ENCODE peak calls at places on chromosomes 6 and 20, in eight cellular contexts. M is heart left ventricle, G is Panc1, H is aorta, N is GM12878, O is IMR-90, V is cardiac muscle cell, T is GM23338. Z is an unnamed sample.

GRCh38 chr6:63634630-63635029 is 972 bp upstream of the PHF3 start:
- DNase-seq in M (no peak), G (no peak), H (no peak), N (no peak), O (no peak), V (no peak), T (peak; percentile 38), Z (no peak)

GRCh38 chr6:160004419-160005160 is 35.7 kb downstream of the IGF2R start:
- DNase-seq in M (no peak), G (no peak), H (no peak), N (no peak), O (no peak), V (no peak), T (no peak), Z (no peak)

GRCh38 chr20:34220581-34220980 is 20.6 kb upstream of the ASIP start:
- DNase-seq in M (no peak), G (no peak), H (no peak), N (no peak), O (peak; percentile 28), V (peak; percentile 55), T (no peak), Z (no peak)

GRCh38 chr6:117513174-117513573 is 30.7 kb downstream of the DCBLD1 start:
- DNase-seq in M (no peak), G (no peak), H (no peak), N (no peak), O (no peak), V (peak; percentile 42), T (peak; percentile 17), Z (no peak)

GRCh38 chr6:168193816-168194701 is 115.0 kb upstream of the FRMD1 start:
- DNase-seq in M (no peak), G (no peak), H (peak; percentile 30), N (no peak), O (no peak), V (peak; percentile 41), T (peak; percentile 52), Z (no peak)

GRCh38 chr6:11854418-11855165 is 76.0 kb upstream of the ADTRP start:
- DNase-seq in M (no peak), G (no peak), H (no peak), N (no peak), O (peak; percentile 89), V (peak; percentile 55), T (no peak), Z (no peak)

GRCh38 chr6:141986457-141986856 is 146.3 kb upstream of the GJE1 start:
- DNase-seq in M (no peak), G (no peak), H (no peak), N (no peak), O (no peak), V (no peak), T (peak; percentile 70), Z (no peak)

GRCh38 chr6:144469144-144469575 is 184.0 kb downstream of the UTRN start:
- DNase-seq in M (no peak), G (no peak), H (no peak), N (peak; percentile 15), O (no peak), V (no peak), T (no peak), Z (no peak)

GRCh38 chr6:143964667-143965066 is 43.4 kb downstream of the PLAGL1 start:
- DNase-seq in M (no peak), G (no peak), H (no peak), N (no peak), O (peak; percentile 8), V (peak; percentile 50), T (peak; percentile 75), Z (no peak)

DNA sequence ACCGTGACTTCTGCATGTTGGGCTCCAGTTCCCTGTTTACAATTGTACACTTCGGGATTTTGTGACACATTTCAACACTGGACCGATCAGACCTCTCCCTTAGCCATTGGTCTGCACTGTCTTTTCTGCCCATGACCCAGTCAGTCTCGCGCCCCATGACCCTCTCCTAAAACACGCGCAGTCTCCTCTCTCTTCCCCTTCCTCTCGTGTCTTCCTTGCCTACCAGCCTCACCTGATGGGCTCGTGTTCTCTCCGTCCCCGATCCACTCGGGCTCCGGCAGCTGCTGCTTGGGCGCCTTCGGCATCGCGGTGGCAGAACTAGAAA is 520 bp upstream of the ABCF1 start:
- DNase-seq in M (no peak), G (no peak), H (no peak), N (no peak), O (no peak), V (no peak), T (no peak), Z (peak; percentile 56)
- H3K27ac ChIP-seq in M (peak overlapping the region; percentile 96), G (peak overlapping the region; percentile 83), H (no peak overlapping the region), N (peak overlapping the region; percentile 94), O (peak overlapping the region; percentile 32), V (peak overlapping the region; percentile 46), T (no peak overlapping the region), Z (peak overlapping the region; percentile 83)

GRCh38 chr6:56520218-56520617 is 122.5 kb downstream of the DST start:
- DNase-seq in M (no peak), G (no peak), H (no peak), N (no peak), O (no peak), V (no peak), T (no peak), Z (no peak)

GRCh38 chr6:56524891-56525703 is 117.6 kb downstream of the DST start:
- DNase-seq in M (no peak), G (peak; percentile 84), H (no peak), N (no peak), O (peak; percentile 96), V (peak; percentile 65), T (no peak), Z (no peak)

GRCh38 chr6:56521454-56521853 is 121.2 kb downstream of the DST start:
- DNase-seq in M (no peak), G (no peak), H (no peak), N (no peak), O (peak; percentile 73), V (no peak), T (no peak), Z (no peak)

GRCh38 chr6:56521988-56522387 is 120.7 kb downstream of the DST start:
- DNase-seq in M (no peak), G (no peak), H (no peak), N (no peak), O (peak; percentile 39), V (no peak), T (peak; percentile 24), Z (no peak)

DNA sequence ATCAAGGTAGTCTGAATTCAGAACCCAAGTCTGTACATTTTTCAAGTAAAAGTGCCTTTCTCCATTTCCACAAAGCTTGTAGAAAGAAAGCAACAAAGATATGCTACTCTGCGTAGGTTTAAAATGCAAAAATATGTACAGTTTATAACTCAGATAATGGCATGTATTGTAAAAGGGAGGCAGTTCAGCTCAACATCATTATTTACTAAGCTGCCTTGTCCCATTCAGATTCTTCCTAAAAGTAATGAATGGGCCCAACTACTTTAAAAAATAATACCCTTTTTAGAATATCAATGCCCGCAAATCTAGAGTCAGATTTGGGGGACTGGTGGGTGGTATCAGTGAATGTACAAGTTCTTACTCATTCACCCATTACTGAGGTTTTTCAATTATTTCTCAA is 119.8 kb downstream of the DST start:
- DNase-seq in M (no peak), G (no peak), H (no peak), N (no peak), O (no peak), V (no peak), T (no peak), Z (no peak)
- H3K27ac ChIP-seq in M (no peak overlapping the region), G (no peak overlapping the region), H (no peak overlapping the region), N (no peak overlapping the region), O (no peak overlapping the region), V (no peak overlapping the region), T (peak overlapping the region; percentile 78), Z (no peak overlapping the region)

GRCh38 chr6:45514454-45514853 is 136.7 kb upstream of the SUPT3H start:
- DNase-seq in M (no peak), G (no peak), H (no peak), N (no peak), O (peak; percentile 25), V (no peak), T (no peak), Z (no peak)
- H3K27ac ChIP-seq in M (no peak overlapping the region), G (no peak overlapping the region), H (no peak overlapping the region), N (no peak overlapping the region), O (no peak overlapping the region), V (no peak overlapping the region), T (no peak overlapping the region), Z (no peak overlapping the region)

DNA sequence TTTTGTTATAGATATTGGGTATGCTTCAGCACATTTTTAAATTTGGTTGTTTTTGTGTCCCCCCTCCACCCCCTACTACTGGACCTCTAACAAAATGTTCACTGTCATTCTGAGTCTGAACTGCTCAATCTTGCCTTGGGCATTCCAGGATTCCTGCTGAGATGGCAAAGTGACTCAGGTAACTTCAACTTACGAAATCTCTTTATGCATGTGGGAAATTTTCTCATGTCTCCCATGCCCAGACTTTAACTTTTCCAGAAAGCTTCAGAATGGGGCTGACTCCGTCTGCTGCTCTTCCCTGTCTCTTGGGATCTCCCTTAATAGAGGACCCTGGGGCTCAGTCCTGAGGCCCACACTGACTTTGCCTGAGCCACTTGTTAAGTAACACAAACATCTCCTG is 14.0 kb downstream of the CYP39A1 start:
- DNase-seq in M (no peak), G (no peak), H (no peak), N (no peak), O (no peak), V (no peak), T (no peak), Z (no peak)
- H3K27ac ChIP-seq in M (no peak overlapping the region), G (no peak overlapping the region), H (no peak overlapping the region), N (no peak overlapping the region), O (no peak overlapping the region), V (no peak overlapping the region), T (no peak overlapping the region), Z (no peak overlapping the region)

GRCh38 chr6:150470131-150470530 is 101.3 kb downstream of the IYD start:
- DNase-seq in M (no peak), G (no peak), H (no peak), N (no peak), O (no peak), V (no peak), T (no peak), Z (no peak)
- H3K27ac ChIP-seq in M (no peak overlapping the region), G (no peak overlapping the region), H (no peak overlapping the region), N (no peak overlapping the region), O (no peak overlapping the region), V (no peak overlapping the region), T (no peak overlapping the region), Z (no peak overlapping the region)

GRCh38 chr20:45361794-45362193 is 1.2 kb upstream of the SYS1 start:
- DNase-seq in M (no peak), G (no peak), H (no peak), N (no peak), O (no peak), V (no peak), T (no peak), Z (peak; percentile 22)
- H3K27ac ChIP-seq in M (no peak overlapping the region), G (peak overlapping the region; percentile 93), H (no peak overlapping the region), N (no peak overlapping the region), O (no peak overlapping the region), V (no peak overlapping the region), T (no peak overlapping the region), Z (peak overlapping the region; percentile 99)

GRCh38 chr20:62716198-62716940 is 7.7 kb downstream of the NTSR1 start:
- DNase-seq in M (no peak), G (no peak), H (no peak), N (no peak), O (peak; percentile 32), V (no peak), T (no peak), Z (peak; percentile 33)
- H3K27ac ChIP-seq in M (no peak overlapping the region), G (peak overlapping the region; percentile 86), H (no peak overlapping the region), N (no peak overlapping the region), O (no peak overlapping the region), V (no peak overlapping the region), T (no peak overlapping the region), Z (no peak overlapping the region)

GRCh38 chr6:15249371-15250019 is 3.6 kb downstream of the JARID2 start:
- DNase-seq in M (no peak), G (no peak), H (no peak), N (no peak), O (no peak), V (no peak), T (no peak), Z (no peak)
- H3K27ac ChIP-seq in M (peak overlapping the region; percentile 90), G (peak overlapping the region; percentile 59), H (peak overlapping the region; percentile 83), N (peak overlapping the region; percentile 92), O (peak overlapping the region; percentile 83), V (peak overlapping the region; percentile 78), T (peak overlapping the region; percentile 1), Z (peak overlapping the region; percentile 91)

Z was measured in right lobe of liver.